ENCODE peak calls at places on chromosome 17, in five cellular contexts. A is fibroblast of the conjunctiva, E is GM10248, V is B cell, X is body of pancreas. T is an unnamed sample.

GRCh38 chr17:71933306-71933705 is 187.5 kb upstream of the SOX9 start:
- DNase-seq in A (no peak), E (no peak), V (no peak), X (no peak), T (no peak)

GRCh38 chr17:58310511-58311428 is 17.8 kb downstream of the TSPOAP1 start:
- DNase-seq in A (no peak), E (no peak), V (peak; percentile 21), X (no peak), T (peak; percentile 10)

GRCh38 chr17:42698736-42699414 is 16.5 kb downstream of the CNTNAP1 start:
- DNase-seq in A (peak; percentile 71), E (no peak), V (no peak), X (peak; percentile 26), T (peak; percentile 74)

GRCh38 chr17:39192901-39193300 is 4.6 kb downstream of the CACNB1 start:
- DNase-seq in A (no peak), E (no peak), V (no peak), X (no peak), T (no peak)

GRCh38 chr17:44235583-44235936 is 16.1 kb upstream of the UBTF start:
- DNase-seq in A (no peak), E (no peak), V (no peak), X (no peak), T (no peak)

GRCh38 chr17:58172369-58173071 is 5.7 kb downstream of the OR4D2 start:
- DNase-seq in A (no peak), E (no peak), V (no peak), X (peak; percentile 16), T (no peak)

GRCh38 chr17:27489045-27489715 is 32.9 kb downstream of the KSR1 start:
- DNase-seq in A (peak; percentile 43), E (no peak), V (no peak), X (peak; percentile 65), T (peak; percentile 51)

GRCh38 chr17:31696184-31696602 is 162.9 kb downstream of the COPRS start:
- DNase-seq in A (peak; percentile 95), E (no peak), V (no peak), X (peak; percentile 70), T (peak; percentile 68)

GRCh38 chr17:45578516-45579455 is 88.3 kb upstream of the PLEKHM1 start:
- DNase-seq in A (no peak), E (no peak), V (no peak), X (no peak), T (no peak)

GRCh38 chr17:75250009-75250471 is 11.4 kb downstream of the GGA3 start:
- DNase-seq in A (no peak), E (peak; percentile 82), V (no peak), X (no peak), T (no peak)

GRCh38 chr17:40541060-40541872 is 24.0 kb downstream of the CCR7 start:
- DNase-seq in A (no peak), E (no peak), V (no peak), X (no peak), T (no peak)

GRCh38 chr17:50328360-50328759 is 17.6 kb upstream of the XYLT2 start:
- DNase-seq in A (no peak), E (no peak), V (no peak), X (no peak), T (no peak)

GRCh38 chr17:80287806-80288579 is 27.3 kb downstream of the RNF213 start:
- DNase-seq in A (no peak), E (no peak), V (no peak), X (no peak), T (no peak)

GRCh38 chr17:57697197-57697596 is 47.9 kb downstream of the CCDC182 start:
- DNase-seq in A (no peak), E (no peak), V (no peak), X (no peak), T (no peak)

GRCh38 chr17:75688209-75688771 is 21.2 kb downstream of the SAP30BP start:
- DNase-seq in A (no peak), E (no peak), V (no peak), X (peak; percentile 23), T (no peak)

GRCh38 chr17:73648974-73649373 is 4.7 kb upstream of the SDK2 start:
- DNase-seq in A (no peak), E (no peak), V (no peak), X (no peak), T (no peak)

GRCh38 chr17:29238133-29238850 is 8.4 kb upstream of the CRYBA1 start:
- DNase-seq in A (no peak), E (no peak), V (no peak), X (no peak), T (no peak)

GRCh38 chr17:47705536-47706481 is 11.8 kb downstream of the TBKBP1 start:
- DNase-seq in A (no peak), E (no peak), V (no peak), X (no peak), T (no peak)

GRCh38 chr17:82328141-82328993 is 5.2 kb downstream of the SECTM1 start:
- DNase-seq in A (no peak), E (no peak), V (peak; percentile 35), X (peak; percentile 21), T (no peak)

GRCh38 chr17:61495161-61495857 is 43.1 kb downstream of the TBX4 start:
- DNase-seq in A (peak; percentile 61), E (no peak), V (no peak), X (no peak), T (no peak)